ENCODE peak calls at places on chromosomes 13 and 19, in six cellular contexts. F is hypothalamus, J is left lung, D is HT1080, M is ACHN, G is right lobe of liver. T is an unnamed sample.

GRCh38 chr13:112837371-112838037 is 131.5 kb upstream of the MCF2L start:
- DNase-seq in G (no peak), F (no peak), J (no peak), D (no peak), M (no peak), T (no peak)

GRCh38 chr19:47058621-47059020 is 10.2 kb upstream of the TMEM160 start:
- DNase-seq in G (no peak), F (no peak), M (no peak), D (no peak), J (no peak), T (no peak)

GRCh38 chr19:1490311-1491113 is at the start of gene PCSK4:
- DNase-seq in F (peak; percentile 99), M (peak; percentile 94), G (peak; percentile 99), D (peak; percentile 95), J (peak; percentile 96), T (peak; percentile 97)

GRCh38 chr13:28540612-28541011 is 45.7 kb upstream of the FLT1 start:
- DNase-seq in D (peak; percentile 39), F (no peak), J (no peak), G (no peak), M (no peak), T (no peak)

GRCh38 chr13:110113284-110113764 is 193.6 kb downstream of the COL4A1 start:
- DNase-seq in F (no peak), G (no peak), J (no peak), M (no peak), D (peak; percentile 89), T (peak; percentile 16)

GRCh38 chr19:35055715-35056179 is 14.2 kb downstream of the HPN start:
- DNase-seq in D (peak; percentile 11), J (no peak), F (no peak), G (no peak), M (no peak), T (no peak)

GRCh38 chr13:107370036-107370785 is 802.3 kb upstream of the ARGLU1 start:
- DNase-seq in F (no peak), G (no peak), M (peak; percentile 82), D (peak; percentile 83), J (no peak), T (peak; percentile 72)

GRCh38 chr13:50512602-50513527 is 330.6 kb downstream of the DLEU7 start:
- DNase-seq in G (peak; percentile 78), J (peak; percentile 92), M (no peak), D (peak; percentile 37), F (peak; percentile 19), T (no peak)

GRCh38 chr13:100214886-100215285 is 126.0 kb downstream of the PCCA start:
- DNase-seq in M (no peak), J (no peak), G (no peak), D (peak; percentile 62), F (no peak), T (no peak)

GRCh38 chr19:6423499-6424189 is 967 bp downstream of the KHSRP start:
- DNase-seq in F (no peak), M (peak; percentile 42), D (peak; percentile 45), G (no peak), J (peak; percentile 77), T (peak; percentile 58)

GRCh38 chr13:44437356-44438233 is 64.0 kb downstream of the SERP2 start:
- DNase-seq in F (no peak), J (no peak), G (no peak), D (peak; percentile 71), M (peak; percentile 68), T (peak; percentile 80)

GRCh38 chr19:41993612-41994483 is at the start of gene ATP1A3:
- DNase-seq in J (peak; percentile 87), D (no peak), G (no peak), M (peak; percentile 60), F (peak; percentile 33), T (peak; percentile 63)

GRCh38 chr19:51143486-51143885 is 1.4 kb downstream of the SIGLEC7 start:
- DNase-seq in G (no peak), J (no peak), M (no peak), D (no peak), F (no peak), T (no peak)

GRCh38 chr19:55650602-55651230 is 2.7 kb downstream of the CCDC106 start:
- DNase-seq in G (no peak), M (no peak), J (peak; percentile 69), F (no peak), D (no peak), T (no peak)

GRCh38 chr19:16208064-16208759 is 10.5 kb downstream of the AP1M1 start:
- DNase-seq in D (no peak), M (no peak), G (no peak), F (no peak), J (no peak), T (no peak)

GRCh38 chr13:113952983-113953520 is 20.8 kb downstream of the C13orf46 start:
- DNase-seq in J (peak; percentile 73), M (no peak), G (peak; percentile 54), D (no peak), F (no peak), T (no peak)

GRCh38 chr13:19681517-19681916 is 48.1 kb downstream of the MPHOSPH8 start:
- DNase-seq in F (no peak), J (no peak), M (no peak), D (no peak), G (no peak), T (no peak)

GRCh38 chr13:25171517-25172302 is at the start of gene AMER2:
- DNase-seq in G (no peak), M (no peak), F (peak; percentile 78), D (no peak), J (peak; percentile 77), T (no peak)

GRCh38 chr19:2248136-2249009 is 750 bp upstream of the AMH start:
- DNase-seq in F (no peak), D (no peak), G (no peak), J (peak; percentile 47), M (no peak), T (no peak)

T was measured in RKO.